ENCODE peak calls at places on chromosomes 6 and 20, in seven cellular contexts. One of them, this sample, is unnamed. For H3K9me3, the result is how much of the 10 kb centered on the place peaks cover.

GRCh38 chr6:137217801-137218472 is 1.2 kb downstream of the IFNGR1 start:
- DNase-seq in tibial nerve: no peak
- DNase-seq in GM23248: peak
- DNase-seq in psoas muscle: no peak
- DNase-seq in ovary: no peak
- DNase-seq in aorta: peak
- DNase-seq in sigmoid colon: no peak
- DNase-seq in this sample: no peak

GRCh38 chr6:152471459-152472070 is 165.6 kb downstream of the SYNE1 start:
- DNase-seq in aorta: no peak
- DNase-seq in tibial nerve: no peak
- DNase-seq in psoas muscle: no peak
- DNase-seq in ovary: no peak
- DNase-seq in GM23248: peak
- DNase-seq in sigmoid colon: no peak
- DNase-seq in this sample: no peak

GRCh38 chr6:67224989-67225388 is 1410.1 kb upstream of the ADGRB3 start:
- DNase-seq in aorta: no peak
- DNase-seq in ovary: no peak
- DNase-seq in GM23248: no peak
- DNase-seq in tibial nerve: no peak
- DNase-seq in psoas muscle: no peak
- DNase-seq in sigmoid colon: no peak
- DNase-seq in this sample: no peak

GRCh38 chr20:45470262-45470931 is 844 bp downstream of the WFDC2 start:
- DNase-seq in psoas muscle: peak
- DNase-seq in tibial nerve: no peak
- DNase-seq in aorta: peak
- DNase-seq in sigmoid colon: peak
- DNase-seq in ovary: peak
- DNase-seq in GM23248: peak
- DNase-seq in this sample: peak

GRCh38 chr6:51432481-51432880 is 613.8 kb downstream of the TFAP2B start:
- DNase-seq in sigmoid colon: no peak
- DNase-seq in ovary: no peak
- DNase-seq in tibial nerve: no peak
- DNase-seq in aorta: no peak
- DNase-seq in psoas muscle: no peak
- DNase-seq in GM23248: no peak
- DNase-seq in this sample: no peak

GRCh38 chr6:1890071-1890470 is 280.4 kb downstream of the FOXC1 start:
- DNase-seq in aorta: no peak
- DNase-seq in ovary: no peak
- DNase-seq in sigmoid colon: no peak
- DNase-seq in tibial nerve: no peak
- DNase-seq in psoas muscle: no peak
- DNase-seq in GM23248: no peak
- DNase-seq in this sample: no peak

GRCh38 chr20:30281584-30282197 is 975.8 kb upstream of the DEFB115 start:
- DNase-seq in tibial nerve: no peak
- DNase-seq in sigmoid colon: no peak
- DNase-seq in GM23248: peak
- DNase-seq in aorta: no peak
- DNase-seq in ovary: no peak
- DNase-seq in psoas muscle: no peak
- DNase-seq in this sample: no peak

GRCh38 chr6:138404666-138405337 is 779 bp downstream of the HEBP2 start:
- DNase-seq in aorta: no peak
- DNase-seq in ovary: peak
- DNase-seq in tibial nerve: no peak
- DNase-seq in sigmoid colon: peak
- DNase-seq in psoas muscle: peak
- DNase-seq in GM23248: peak
- DNase-seq in this sample: peak

GRCh38 chr6:160170018-160170680 is 48.5 kb downstream of the SLC22A1 start:
- DNase-seq in aorta: no peak
- DNase-seq in GM23248: no peak
- DNase-seq in tibial nerve: no peak
- DNase-seq in psoas muscle: no peak
- DNase-seq in ovary: no peak
- DNase-seq in sigmoid colon: no peak
- DNase-seq in this sample: no peak

GRCh38 chr6:19536838-19537237 is 300.3 kb upstream of the ID4 start:
- DNase-seq in sigmoid colon: no peak
- DNase-seq in psoas muscle: no peak
- DNase-seq in tibial nerve: no peak
- DNase-seq in ovary: no peak
- DNase-seq in aorta: no peak
- DNase-seq in GM23248: no peak
- DNase-seq in this sample: no peak

GRCh38 chr6:11656486-11656885 is 118.9 kb downstream of the TMEM170B start:
- DNase-seq in psoas muscle: no peak
- DNase-seq in ovary: no peak
- DNase-seq in aorta: no peak
- DNase-seq in sigmoid colon: no peak
- DNase-seq in GM23248: no peak
- DNase-seq in tibial nerve: no peak
- DNase-seq in this sample: no peak

GRCh38 chr20:63216041-63216848 is at the start of gene YTHDF1:
- DNase-seq in sigmoid colon: peak
- DNase-seq in tibial nerve: peak
- DNase-seq in psoas muscle: peak
- DNase-seq in GM23248: peak
- DNase-seq in aorta: peak
- DNase-seq in ovary: peak
- DNase-seq in this sample: peak

GRCh38 chr6:55678330-55679224 is 99.6 kb upstream of the HMGCLL1 start:
- DNase-seq in sigmoid colon: no peak
- DNase-seq in tibial nerve: no peak
- DNase-seq in ovary: no peak
- DNase-seq in GM23248: no peak
- DNase-seq in aorta: peak
- DNase-seq in psoas muscle: no peak
- DNase-seq in this sample: no peak

GRCh38 chr6:17419189-17419575 is 25.8 kb downstream of the CAP2 start:
- DNase-seq in ovary: no peak
- DNase-seq in GM23248: peak
- DNase-seq in tibial nerve: no peak
- DNase-seq in sigmoid colon: no peak
- DNase-seq in aorta: no peak
- DNase-seq in psoas muscle: no peak
- DNase-seq in this sample: no peak

GRCh38 chr20:13430346-13431002 is 208.3 kb downstream of the TASP1 start:
- DNase-seq in psoas muscle: no peak
- DNase-seq in GM23248: no peak
- DNase-seq in sigmoid colon: no peak
- DNase-seq in tibial nerve: no peak
- DNase-seq in ovary: no peak
- DNase-seq in aorta: no peak
- DNase-seq in this sample: no peak

GRCh38 chr6:3585320-3585935 is 128.6 kb upstream of the SLC22A23 start:
- DNase-seq in tibial nerve: no peak
- DNase-seq in aorta: no peak
- DNase-seq in psoas muscle: no peak
- DNase-seq in ovary: no peak
- DNase-seq in GM23248: peak
- DNase-seq in sigmoid colon: no peak
- DNase-seq in this sample: no peak

DNA sequence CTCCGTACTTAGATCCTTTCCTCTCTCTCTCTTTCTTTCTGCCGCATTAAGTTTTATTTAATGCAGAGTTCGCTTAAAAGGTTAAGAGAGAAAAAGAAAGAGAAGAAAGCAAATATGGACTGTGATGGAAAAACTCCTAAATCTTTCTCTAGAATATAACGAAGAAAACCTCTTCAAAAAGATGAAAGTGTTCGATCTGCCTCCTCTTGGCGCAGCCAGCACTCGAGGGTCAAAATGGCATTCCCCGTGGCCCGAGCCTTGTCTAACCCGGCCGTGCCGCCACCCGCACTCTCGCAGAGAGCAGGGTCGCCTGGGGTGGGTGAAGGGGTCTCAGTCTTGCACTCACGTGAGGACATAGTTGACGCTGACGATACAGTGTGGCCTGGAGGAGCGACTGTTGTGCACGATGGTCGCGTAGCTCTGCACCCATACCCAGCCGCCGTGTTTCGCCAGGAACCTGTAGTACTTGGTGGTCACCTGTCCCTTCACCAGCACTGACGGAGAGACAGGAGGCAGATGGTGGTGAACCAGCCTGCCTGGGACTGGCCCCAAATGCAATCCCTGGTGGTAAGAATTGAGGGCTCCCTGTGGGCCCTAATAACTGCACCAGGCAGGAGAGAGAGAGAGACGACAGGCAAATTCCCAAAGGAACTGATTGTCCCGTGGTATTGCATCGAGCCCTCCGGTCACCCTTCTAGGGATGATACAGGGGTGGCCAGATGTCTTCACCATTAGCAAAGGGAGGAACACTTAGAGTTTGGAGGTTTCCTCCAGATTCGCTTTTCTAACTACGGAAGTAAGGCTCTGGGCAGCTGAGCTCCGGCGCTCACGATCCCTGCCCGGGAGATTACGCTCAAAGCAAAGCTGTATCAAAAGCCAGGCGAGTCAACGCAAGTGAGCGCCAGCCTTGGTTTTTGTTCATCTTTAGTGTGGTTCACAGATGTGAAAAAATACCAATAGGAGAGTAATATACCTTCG is 17.5 kb downstream of the SIM1 start:
- DNase-seq in GM23248: no peak
- DNase-seq in aorta: no peak
- DNase-seq in ovary: no peak
- DNase-seq in sigmoid colon: no peak
- DNase-seq in tibial nerve: no peak
- DNase-seq in psoas muscle: no peak
- DNase-seq in this sample: no peak
- H3K4me3 ChIP-seq in GM23248: no peak
- H3K4me3 ChIP-seq in aorta: no peak
- H3K4me3 ChIP-seq in ovary: no peak
- H3K4me3 ChIP-seq in sigmoid colon: no peak
- H3K4me3 ChIP-seq in tibial nerve: no peak
- H3K4me3 ChIP-seq in psoas muscle: peak
- H3K4me3 ChIP-seq in this sample: no peak

GRCh38 chr6:121522771-121523386 is 87.4 kb downstream of the GJA1 start:
- DNase-seq in tibial nerve: no peak
- DNase-seq in sigmoid colon: no peak
- DNase-seq in aorta: no peak
- DNase-seq in ovary: no peak
- DNase-seq in GM23248: peak
- DNase-seq in psoas muscle: no peak
- DNase-seq in this sample: no peak

GRCh38 chr6:121522265-121522664 is 86.8 kb downstream of the GJA1 start:
- DNase-seq in ovary: no peak
- DNase-seq in aorta: no peak
- DNase-seq in sigmoid colon: no peak
- DNase-seq in tibial nerve: no peak
- DNase-seq in GM23248: peak
- DNase-seq in psoas muscle: no peak
- DNase-seq in this sample: no peak

GRCh38 chr6:121523628-121524027 is 88.2 kb downstream of the GJA1 start:
- DNase-seq in ovary: no peak
- DNase-seq in GM23248: no peak
- DNase-seq in sigmoid colon: no peak
- DNase-seq in aorta: no peak
- DNase-seq in tibial nerve: no peak
- DNase-seq in psoas muscle: no peak
- DNase-seq in this sample: no peak

GRCh38 chr6:121521164-121521555 is 85.7 kb downstream of the GJA1 start:
- DNase-seq in sigmoid colon: no peak
- DNase-seq in psoas muscle: no peak
- DNase-seq in tibial nerve: no peak
- DNase-seq in aorta: no peak
- DNase-seq in ovary: no peak
- DNase-seq in GM23248: peak
- DNase-seq in this sample: no peak

DNA sequence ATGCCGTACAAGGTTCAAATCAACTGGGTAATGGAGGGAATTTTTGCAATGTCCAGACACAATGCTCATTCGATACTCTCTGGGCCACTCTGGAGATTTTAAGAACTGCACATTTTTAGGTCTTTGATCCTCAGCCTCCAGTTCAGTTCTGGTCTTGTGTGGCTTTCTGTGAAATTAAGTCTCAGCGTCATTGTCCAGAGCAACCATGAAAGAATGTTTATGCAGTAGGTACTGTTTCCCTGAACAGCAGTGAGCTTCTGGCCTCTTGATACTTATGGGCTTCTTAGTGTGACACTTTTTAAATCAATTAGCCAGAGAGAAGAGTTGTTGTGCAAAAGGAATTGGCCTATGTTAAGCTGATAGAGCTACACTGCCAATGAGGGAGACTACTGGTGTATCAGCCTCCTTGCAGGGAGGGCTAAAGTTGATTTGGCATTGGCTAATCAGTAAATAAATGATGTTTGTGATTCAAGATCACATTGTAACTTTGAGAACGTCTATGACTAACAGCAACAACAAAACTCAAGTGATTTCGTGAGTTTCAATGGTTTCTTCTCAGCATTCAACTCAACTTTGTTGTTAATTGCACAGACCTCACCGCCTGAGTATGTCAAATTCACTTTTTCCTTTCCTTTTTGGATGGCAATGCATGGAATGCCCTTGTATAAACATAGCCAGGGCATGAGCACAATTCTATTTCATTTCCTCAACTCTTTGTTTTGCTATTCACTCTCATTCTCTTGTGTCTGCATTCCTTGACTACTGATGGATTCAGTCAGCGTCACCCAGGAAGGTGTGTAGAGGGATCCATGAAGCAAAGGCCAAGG is 85.1 kb downstream of the GJA1 start:
- DNase-seq in sigmoid colon: no peak
- DNase-seq in GM23248: peak
- DNase-seq in aorta: no peak
- DNase-seq in tibial nerve: no peak
- DNase-seq in ovary: no peak
- DNase-seq in psoas muscle: no peak
- DNase-seq in this sample: no peak
- H3K27ac ChIP-seq in sigmoid colon: peak
- H3K27ac ChIP-seq in GM23248: peak
- H3K27ac ChIP-seq in aorta: peak
- H3K27ac ChIP-seq in tibial nerve: no peak
- H3K27ac ChIP-seq in ovary: no peak
- H3K27ac ChIP-seq in psoas muscle: no peak
- H3K27ac ChIP-seq in this sample: no peak

GRCh38 chr6:148671085-148671484 is 75.7 kb upstream of the UST start:
- DNase-seq in tibial nerve: no peak
- DNase-seq in aorta: no peak
- DNase-seq in psoas muscle: no peak
- DNase-seq in GM23248: no peak
- DNase-seq in ovary: no peak
- DNase-seq in sigmoid colon: no peak
- DNase-seq in this sample: no peak
- H3K9me3 ChIP-seq in tibial nerve: under half
- H3K9me3 ChIP-seq in aorta: under half
- H3K9me3 ChIP-seq in psoas muscle: under half
- H3K9me3 ChIP-seq in GM23248: under half
- H3K9me3 ChIP-seq in ovary: under half
- H3K9me3 ChIP-seq in sigmoid colon: under half
- H3K9me3 ChIP-seq in this sample: under half

DNA sequence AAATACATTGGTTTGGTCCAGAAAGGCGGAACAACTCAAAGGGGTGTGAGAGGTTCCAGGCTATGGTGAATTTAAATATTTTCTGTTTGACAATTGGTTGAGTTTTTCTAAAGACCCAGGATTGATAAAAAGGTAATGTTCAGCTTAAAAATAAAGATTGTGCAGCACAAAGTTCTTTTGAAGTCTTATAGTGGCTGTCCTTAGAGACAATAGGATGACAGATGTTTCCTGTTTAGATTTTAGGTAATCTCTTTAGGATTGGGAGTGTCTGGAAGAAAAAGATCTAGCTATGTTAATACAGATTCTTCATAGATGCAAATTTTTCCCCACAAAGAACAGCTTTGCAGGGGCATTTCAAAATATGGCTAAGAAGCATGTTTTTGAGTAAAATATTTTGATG is 119.7 kb downstream of the GRIK2 start:
- DNase-seq in psoas muscle: no peak
- DNase-seq in aorta: no peak
- DNase-seq in ovary: no peak
- DNase-seq in sigmoid colon: no peak
- DNase-seq in tibial nerve: no peak
- DNase-seq in GM23248: no peak
- DNase-seq in this sample: no peak
- H3K4me3 ChIP-seq in psoas muscle: no peak
- H3K4me3 ChIP-seq in aorta: no peak
- H3K4me3 ChIP-seq in ovary: no peak
- H3K4me3 ChIP-seq in sigmoid colon: no peak
- H3K4me3 ChIP-seq in tibial nerve: no peak
- H3K4me3 ChIP-seq in GM23248: no peak
- H3K4me3 ChIP-seq in this sample: no peak

This sample was measured in heart left ventricle.